ENCODE peak calls at places on chromosomes 13 and 19, in four cellular contexts. L, Q, U and I are unnamed samples.

GRCh38 chr19:10872551-10873107 is 1.3 kb downstream of the CARM1 start:
- DNase-seq in L (no peak), Q (no peak), U (no peak), I (no peak)

GRCh38 chr19:44308011-44308410 is 3.2 kb upstream of the ZNF235 start:
- DNase-seq in L (no peak), Q (no peak), U (no peak), I (peak)

GRCh38 chr19:16303755-16304154 is 20.9 kb upstream of the KLF2 start:
- DNase-seq in L (no peak), Q (no peak), U (no peak), I (no peak)

GRCh38 chr13:24038846-24039330 is 121.6 kb upstream of the SPATA13 start:
- DNase-seq in L (no peak), Q (peak), U (no peak), I (no peak)

GRCh38 chr19:38506723-38507550 is 73.4 kb downstream of the RYR1 start:
- DNase-seq in L (peak), Q (peak), U (peak), I (peak)

GRCh38 chr19:47992070-47992469 is at the start of gene BSPH1:
- DNase-seq in L (no peak), Q (no peak), U (no peak), I (no peak)

GRCh38 chr13:20340136-20340758 is 108.1 kb upstream of the GJB6 start:
- DNase-seq in L (no peak), Q (no peak), U (no peak), I (no peak)

GRCh38 chr13:21079761-21080730 is 18.7 kb upstream of the LATS2 start:
- DNase-seq in L (no peak), Q (no peak), U (no peak), I (peak)

GRCh38 chr13:50910483-50910805 is 853 bp downstream of the RNASEH2B start:
- DNase-seq in L (no peak), Q (no peak), U (peak), I (peak)

GRCh38 chr13:28181413-28181812 is 43.1 kb downstream of the PAN3 start:
- DNase-seq in L (no peak), Q (no peak), U (no peak), I (no peak)

GRCh38 chr19:50839712-50840655 is 6.6 kb upstream of the KLK15 start:
- DNase-seq in L (no peak), Q (no peak), U (no peak), I (no peak)

GRCh38 chr19:3585301-3586123 is at the start of gene GIPC3:
- DNase-seq in L (no peak), Q (no peak), U (no peak), I (no peak)

GRCh38 chr13:41456768-41457588 is at the start of gene RGCC:
- DNase-seq in L (peak), Q (no peak), U (peak), I (peak)

GRCh38 chr19:54026656-54027055 is 35.2 kb downstream of the CACNG6 start:
- DNase-seq in L (no peak), Q (no peak), U (no peak), I (no peak)

GRCh38 chr19:44109458-44109857 is 3.7 kb upstream of the ZNF225 start:
- DNase-seq in L (no peak), Q (no peak), U (no peak), I (no peak)

GRCh38 chr13:103431880-103432279 is 365.7 kb upstream of the SLC10A2 start:
- DNase-seq in L (no peak), Q (no peak), U (no peak), I (no peak)

GRCh38 chr19:49528211-49528771 is 488 bp downstream of the RCN3 start:
- DNase-seq in L (no peak), Q (no peak), U (no peak), I (peak)

GRCh38 chr13:23254506-23254905 is 73.7 kb downstream of the SGCG start:
- DNase-seq in L (no peak), Q (no peak), U (no peak), I (no peak)

GRCh38 chr13:95100525-95101121 is 200.6 kb downstream of the ABCC4 start:
- DNase-seq in L (no peak), Q (peak), U (no peak), I (peak)

GRCh38 chr13:44052843-44053607 is 173.3 kb downstream of the LACC1 start:
- DNase-seq in L (no peak), Q (no peak), U (no peak), I (peak)

GRCh38 chr13:106619688-106620555 is 52.0 kb upstream of the ARGLU1 start:
- DNase-seq in L (no peak), Q (peak), U (peak), I (peak)